ENCODE peak calls at places on chromosomes 1 and 21, in six cellular contexts. U is AG09319; N is hepatocyte; W is HFF-Myc; H is activated naive CD4-positive, alpha-beta T cell; S is activated gamma-delta T cell. I is an unnamed sample.

GRCh38 chr1:39065542-39065941 is 39.4 kb downstream of the NDUFS5 start:
- DNase-seq in S (no peak), U (no peak), N (no peak), H (no peak), W (no peak), I (no peak)

GRCh38 chr1:83670891-83671565 is 327.9 kb downstream of the TTLL7 start:
- DNase-seq in N (no peak), H (no peak), S (no peak), U (no peak), W (no peak), I (no peak)

GRCh38 chr1:35047188-35047858 is 15.6 kb upstream of the ZMYM6 start:
- DNase-seq in S (no peak), U (peak), W (no peak), N (no peak), H (no peak), I (peak)

GRCh38 chr1:44108241-44108640 is 10.4 kb upstream of the KLF17 start:
- DNase-seq in S (no peak), N (no peak), H (no peak), U (no peak), W (no peak), I (no peak)

GRCh38 chr1:17561561-17561985 is 22.1 kb downstream of the ARHGEF10L start:
- DNase-seq in H (no peak), W (no peak), N (no peak), U (no peak), S (no peak), I (peak)

GRCh38 chr1:116754203-116754977 is at the start of gene CD2:
- DNase-seq in H (peak), W (no peak), U (no peak), N (no peak), S (no peak), I (no peak)

GRCh38 chr21:31447477-31447876 is 103.4 kb upstream of the TIAM1 start:
- DNase-seq in S (no peak), H (no peak), N (no peak), W (no peak), U (no peak), I (peak)

GRCh38 chr1:185695299-185695698 is 38.9 kb upstream of the HMCN1 start:
- DNase-seq in N (no peak), U (no peak), S (no peak), W (no peak), H (no peak), I (no peak)

GRCh38 chr1:153260980-153261792 is 1.7 kb downstream of the LORICRIN start:
- DNase-seq in W (no peak), N (no peak), U (no peak), S (peak), H (peak), I (no peak)

GRCh38 chr1:226993676-226994356 is 53.7 kb downstream of the COQ8A start:
- DNase-seq in N (peak), U (no peak), H (no peak), W (no peak), S (no peak), I (no peak)

GRCh38 chr1:175841613-175842234 is 98.3 kb upstream of the TNR start:
- DNase-seq in U (no peak), H (no peak), W (no peak), S (no peak), N (peak), I (no peak)

GRCh38 chr1:117674521-117675400 is 68.9 kb downstream of the TENT5C start:
- DNase-seq in W (no peak), S (no peak), N (no peak), H (peak), U (no peak), I (no peak)

GRCh38 chr1:223707270-223708000 is 4.9 kb upstream of the CAPN2 start:
- DNase-seq in W (peak), H (no peak), S (no peak), N (peak), U (peak), I (peak)

GRCh38 chr1:26418865-26419349 is 8.3 kb downstream of the LIN28A start:
- DNase-seq in W (no peak), N (peak), U (no peak), S (no peak), H (no peak), I (no peak)

GRCh38 chr1:224377676-224378006 is 21.0 kb downstream of the CNIH4 start:
- DNase-seq in W (no peak), U (no peak), S (no peak), N (peak), H (no peak), I (peak)

GRCh38 chr1:30675761-30676160 is 47.6 kb downstream of the MATN1 start:
- DNase-seq in N (no peak), H (no peak), U (no peak), S (no peak), W (peak), I (peak)

GRCh38 chr1:116508984-116509980 is 61.5 kb downstream of the CD58 start:
- DNase-seq in N (peak), S (no peak), W (peak), U (peak), H (no peak), I (peak)

GRCh38 chr1:53270107-53270506 is 31.8 kb upstream of the MAGOH start:
- DNase-seq in N (no peak), W (no peak), H (no peak), S (no peak), U (no peak), I (no peak)

GRCh38 chr1:7680791-7681165 is 90.3 kb upstream of the VAMP3 start:
- DNase-seq in U (no peak), S (no peak), N (peak), W (no peak), H (no peak), I (no peak)

GRCh38 chr1:214292317-214292716 is 11.4 kb downstream of the SMYD2 start:
- DNase-seq in W (no peak), H (no peak), U (no peak), N (no peak), S (no peak), I (no peak)

GRCh38 chr21:46094401-46095105 is 3.4 kb upstream of the COL6A2 start:
- DNase-seq in W (no peak), S (no peak), U (no peak), H (no peak), N (no peak), I (no peak)

GRCh38 chr1:107529511-107530149 is 388.8 kb downstream of the NTNG1 start:
- DNase-seq in S (no peak), W (peak), H (no peak), U (peak), N (peak), I (peak)

GRCh38 chr21:42118901-42119300 is 47.8 kb downstream of the UMODL1 start:
- DNase-seq in U (no peak), H (no peak), N (no peak), S (no peak), W (no peak), I (peak)

GRCh38 chr1:112743174-112744018 is 28.3 kb upstream of the PPM1J start:
- DNase-seq in N (no peak), W (no peak), U (no peak), S (no peak), H (no peak), I (no peak)

GRCh38 chr1:94606471-94606870 is 64.9 kb upstream of the F3 start:
- DNase-seq in S (no peak), H (no peak), U (no peak), W (no peak), N (no peak), I (peak)

GRCh38 chr1:236421022-236421421 is 26.9 kb downstream of the EDARADD start:
- DNase-seq in W (peak), U (no peak), N (peak), H (no peak), S (no peak), I (peak)

GRCh38 chr1:162141273-162142023 is 72.0 kb downstream of the NOS1AP start:
- DNase-seq in H (no peak), N (no peak), U (no peak), S (no peak), W (no peak), I (peak)

GRCh38 chr1:152107984-152108898 is 7.0 kb downstream of the TCHH start:
- DNase-seq in H (no peak), U (no peak), N (no peak), S (no peak), W (no peak), I (no peak)